ENCODE peak calls at places on chromosomes 7 and 10, in eight cellular contexts. S, A, Q, Z, G, E, Y and P are unnamed samples.

GRCh38 chr10:100146875-100147665 is 38.8 kb downstream of the ERLIN1 start:
- DNase-seq in A (peak), G (no peak), E (no peak), S (no peak), Z (no peak), Q (no peak), Y (no peak), P (peak)

GRCh38 chr7:151690597-151690996 is 170.9 kb upstream of the RHEB start:
- DNase-seq in Y (peak), E (no peak), G (no peak), Z (no peak), S (no peak), Q (no peak), A (no peak), P (peak)

GRCh38 chr10:133379152-133379800 is at the start of gene PAOX:
- DNase-seq in Z (peak), A (peak), S (peak), Y (peak), E (peak), Q (peak), G (peak), P (peak)

GRCh38 chr7:92831716-92832622 is 4.4 kb downstream of the CDK6 start:
- DNase-seq in Y (peak), A (peak), G (no peak), S (no peak), Z (no peak), Q (no peak), E (peak), P (peak)

GRCh38 chr10:110651044-110651958 is 7.2 kb downstream of the RBM20 start:
- DNase-seq in S (no peak), Z (peak), A (peak), Y (peak), G (no peak), Q (no peak), E (no peak), P (peak)

GRCh38 chr10:84429926-84430520 is 101.6 kb downstream of the CCSER2 start:
- DNase-seq in Q (no peak), G (peak), Y (peak), S (peak), A (peak), Z (peak), E (peak), P (peak)

GRCh38 chr10:117462424-117462792 is 80.1 kb upstream of the EMX2 start:
- DNase-seq in A (no peak), E (peak), Q (no peak), Y (no peak), Z (no peak), S (peak), G (no peak), P (peak)

GRCh38 chr10:123999261-123999660 is 94.1 kb downstream of the CHST15 start:
- DNase-seq in G (no peak), Q (no peak), S (no peak), Y (no peak), A (no peak), E (no peak), Z (peak), P (no peak)

GRCh38 chr7:111755388-111755787 is 193.1 kb upstream of the IMMP2L start:
- DNase-seq in Z (no peak), A (no peak), Y (no peak), Q (no peak), S (no peak), E (no peak), G (no peak), P (no peak)

GRCh38 chr10:96614515-96614914 is 27.7 kb upstream of the TM9SF3 start:
- DNase-seq in Z (no peak), E (peak), Y (peak), Q (no peak), A (peak), S (peak), G (no peak), P (peak)

GRCh38 chr10:101189461-101190401 is 39.5 kb downstream of the LBX1 start:
- DNase-seq in A (no peak), E (no peak), Z (peak), Y (no peak), S (no peak), Q (no peak), G (no peak), P (no peak)

GRCh38 chr10:16183989-16184643 is 252.7 kb upstream of the PTER start:
- DNase-seq in G (no peak), Q (no peak), E (no peak), Z (no peak), S (no peak), Y (no peak), A (peak), P (no peak)

GRCh38 chr7:39605087-39605486 is 18.3 kb upstream of the RALA start:
- DNase-seq in G (no peak), Q (no peak), A (no peak), E (no peak), S (no peak), Z (no peak), Y (no peak), P (no peak)

GRCh38 chr7:30232366-30232765 is 52.0 kb upstream of the ZNRF2 start:
- DNase-seq in Q (no peak), Y (no peak), S (no peak), E (no peak), G (no peak), A (no peak), Z (no peak), P (no peak)

GRCh38 chr10:16717617-16718395 is 99.4 kb downstream of the RSU1 start:
- DNase-seq in Y (peak), S (no peak), G (no peak), Q (no peak), Z (no peak), E (no peak), A (peak), P (peak)

GRCh38 chr10:35993816-35994515 is 351.9 kb upstream of the FZD8 start:
- DNase-seq in E (no peak), A (no peak), Q (no peak), Y (no peak), S (no peak), G (no peak), Z (no peak), P (no peak)

GRCh38 chr10:23338886-23339285 is 5.7 kb downstream of the C10orf67 start:
- DNase-seq in G (no peak), Z (no peak), Y (no peak), A (no peak), S (no peak), E (no peak), Q (no peak), P (no peak)

GRCh38 chr10:95350830-95351228 is 60.0 kb upstream of the PDLIM1 start:
- DNase-seq in A (no peak), Q (peak), G (no peak), Y (no peak), Z (no peak), S (no peak), E (no peak), P (no peak)

GRCh38 chr7:134694299-134694698 is 47.6 kb downstream of the BPGM start:
- DNase-seq in Z (no peak), S (peak), Q (no peak), Y (no peak), E (peak), G (no peak), A (no peak), P (no peak)

GRCh38 chr10:74419491-74420466 is 268.8 kb downstream of the ADK start:
- DNase-seq in Z (peak), Y (peak), G (no peak), E (peak), S (peak), Q (no peak), A (peak), P (peak)

GRCh38 chr10:29039659-29040309 is 249.1 kb upstream of the LYZL1 start:
- DNase-seq in Z (no peak), Q (no peak), E (no peak), G (no peak), Y (peak), A (peak), S (no peak), P (peak)